ENCODE peak calls at places on chromosomes 7 and 10, in four cellular contexts. N, I, X and R are unnamed samples. For H3K4me1, the result is how much of the 10 kb centered on the place peaks cover.

GRCh38 chr7:39415091-39415820 is 150.9 kb upstream of the YAE1 start:
- DNase-seq in N (no peak), I (no peak), X (no peak), R (no peak)

GRCh38 chr10:97499561-97500296 is 1.0 kb downstream of the UBTD1 start:
- DNase-seq in N (no peak), I (peak), X (peak), R (peak)

GRCh38 chr7:91169819-91170218 is 94.4 kb upstream of the FZD1 start:
- DNase-seq in N (no peak), I (no peak), X (no peak), R (no peak)

GRCh38 chr7:130673066-130673465 is 4.5 kb upstream of the COPG2 start:
- DNase-seq in N (no peak), I (no peak), X (no peak), R (no peak)

GRCh38 chr7:130135208-130136205 is 65.2 kb downstream of the KLHDC10 start:
- DNase-seq in N (peak), I (no peak), X (no peak), R (no peak)

GRCh38 chr7:87810130-87810529 is 66.0 kb downstream of the SLC25A40 start:
- DNase-seq in N (no peak), I (no peak), X (no peak), R (no peak)

GRCh38 chr7:88306590-88307048 is at the start of gene STEAP4:
- DNase-seq in N (no peak), I (peak), X (no peak), R (no peak)

GRCh38 chr10:71648595-71649320 is 70.8 kb downstream of the C10orf105 start:
- DNase-seq in N (peak), I (no peak), X (no peak), R (no peak)

GRCh38 chr7:134462337-134462925 is 3.5 kb upstream of the AKR1B1 start:
- DNase-seq in N (no peak), I (no peak), X (no peak), R (no peak)

GRCh38 chr10:22978287-22978686 is 50.4 kb downstream of the ARMC3 start:
- DNase-seq in N (no peak), I (no peak), X (no peak), R (no peak)

GRCh38 chr7:42350801-42351200 is 113.8 kb upstream of the GLI3 start:
- DNase-seq in N (no peak), I (no peak), X (no peak), R (no peak)

GRCh38 chr10:34666008-34666700 is 148.9 kb downstream of the PARD3 start:
- DNase-seq in N (peak), I (no peak), X (peak), R (no peak)

GRCh38 chr7:29471444-29472138 is 92.0 kb upstream of the PRR15 start:
- DNase-seq in N (no peak), I (no peak), X (no peak), R (no peak)

GRCh38 chr10:4763513-4763912 is 62.5 kb upstream of the AKR1E2 start:
- DNase-seq in N (no peak), I (no peak), X (no peak), R (no peak)

GRCh38 chr7:117951711-117952280 is 78.6 kb upstream of the CTTNBP2 start:
- DNase-seq in N (no peak), I (no peak), X (no peak), R (no peak)

GRCh38 chr10:47312663-47312995 is 9.6 kb upstream of the GDF2 start:
- DNase-seq in N (no peak), I (no peak), X (no peak), R (no peak)

GRCh38 chr7:10802526-10802925 is 171.1 kb upstream of the PHF14 start:
- DNase-seq in N (no peak), I (no peak), X (no peak), R (no peak)

GRCh38 chr10:60711496-60711895 is 66.8 kb upstream of the CDK1 start:
- DNase-seq in N (no peak), I (no peak), X (no peak), R (no peak)

GRCh38 chr7:94696981-94697670 is 41.2 kb upstream of the SGCE start:
- DNase-seq in N (no peak), I (no peak), X (peak), R (peak)

GRCh38 chr7:135919071-135919841 is 57.9 kb downstream of the MTPN start:
- DNase-seq in N (no peak), I (no peak), X (no peak), R (no peak)

DNA sequence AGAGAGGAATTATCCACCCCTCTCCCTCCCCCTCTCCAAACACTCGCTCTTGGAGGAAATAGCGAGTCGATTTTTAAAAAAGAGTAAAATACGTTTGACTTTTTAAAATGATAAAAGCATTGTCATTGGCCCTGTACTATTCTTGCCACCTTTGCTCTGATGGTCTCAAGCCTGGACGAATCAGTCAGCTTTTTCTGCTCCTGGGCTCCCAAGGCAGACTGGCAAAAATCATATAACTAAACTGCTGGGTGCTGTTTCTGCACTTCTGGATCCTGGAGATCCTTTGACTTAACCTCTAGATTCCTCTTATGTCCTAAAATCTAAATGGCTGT is 1.7 kb downstream of the TPST1 start:
- DNase-seq in N (no peak), I (no peak), X (no peak), R (no peak)
- H3K4me1 ChIP-seq in N (under half), I (under half), X (under half), R (under half)

DNA sequence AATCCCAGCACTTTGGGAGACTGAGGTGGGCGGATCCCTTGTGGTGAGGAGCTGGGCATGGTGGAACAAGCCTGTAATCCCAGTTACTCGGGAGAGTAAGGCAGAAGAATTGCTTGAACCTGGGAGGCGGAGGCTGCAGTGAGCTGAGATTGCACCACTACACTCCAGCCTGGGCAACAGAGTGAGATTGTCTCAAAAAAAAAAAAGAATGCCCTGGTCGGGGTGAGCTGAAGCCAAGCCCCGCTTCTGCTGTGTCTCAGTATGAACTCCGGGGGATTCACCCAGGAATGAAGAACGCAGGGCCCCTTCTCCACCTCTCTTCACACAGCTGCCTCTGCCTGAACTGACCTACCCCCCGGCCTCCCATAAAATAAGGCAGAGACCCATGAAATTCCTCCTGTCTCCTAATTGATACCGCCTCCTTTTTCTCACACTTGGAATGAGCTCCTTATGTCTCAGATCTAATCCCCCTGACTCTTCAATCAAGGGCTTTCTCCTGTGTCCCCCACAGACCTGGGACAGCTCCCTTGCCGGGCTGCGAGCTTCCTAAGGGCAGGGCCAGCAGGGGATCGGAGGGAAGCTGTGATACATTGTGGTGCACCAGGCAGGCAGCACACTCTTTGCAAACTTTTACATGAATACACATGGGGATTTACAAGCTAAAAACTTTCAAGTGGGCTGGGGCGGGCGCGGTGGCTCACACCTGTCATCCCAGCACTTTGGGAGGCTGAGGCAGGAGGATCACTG is 911 bp upstream of the ZP3 start:
- DNase-seq in N (no peak), I (peak), X (no peak), R (no peak)
- TF ChIP-seq POLR2A in N (no peak), I (no peak), X (no peak), R (no peak)

GRCh38 chr10:6563720-6564119 is 16.4 kb downstream of the PRKCQ start:
- DNase-seq in N (no peak), I (no peak), X (no peak), R (no peak)

GRCh38 chr10:6564367-6564766 is 15.7 kb downstream of the PRKCQ start:
- DNase-seq in N (no peak), I (no peak), X (no peak), R (no peak)

GRCh38 chr10:6561552-6561951 is 18.5 kb downstream of the PRKCQ start:
- DNase-seq in N (no peak), I (no peak), X (no peak), R (no peak)

GRCh38 chr10:6563075-6563474 is 17.0 kb downstream of the PRKCQ start:
- DNase-seq in N (no peak), I (no peak), X (no peak), R (no peak)

DNA sequence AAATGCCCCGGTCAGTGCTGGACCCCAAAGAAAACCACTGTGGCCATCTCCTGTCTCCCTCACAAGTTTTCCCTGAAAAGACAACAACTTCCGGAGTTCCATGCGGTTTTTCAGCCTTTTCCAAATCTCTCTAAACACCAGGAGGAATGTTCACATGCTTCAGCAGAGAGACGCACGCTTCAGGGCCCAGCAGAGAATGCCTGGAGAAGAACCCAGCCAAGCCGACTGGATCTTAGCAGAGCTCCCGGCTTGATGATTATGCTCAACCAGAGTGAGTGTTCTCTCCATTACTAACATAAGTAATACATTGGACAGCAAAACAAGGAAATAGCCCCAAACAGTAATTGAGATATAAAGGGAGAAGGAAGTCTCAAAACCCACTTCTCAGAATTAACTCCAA is 17.9 kb downstream of the PRKCQ start:
- DNase-seq in N (no peak), I (no peak), X (no peak), R (no peak)
- H3K4me1 ChIP-seq in N (under half), I (under half), X (under half), R (under half)

GRCh38 chr7:96322373-96322695 is 436 bp upstream of the SLC25A13 start:
- DNase-seq in N (no peak), I (no peak), X (no peak), R (no peak)

GRCh38 chr7:96320437-96320836 is 1.5 kb downstream of the SLC25A13 start:
- DNase-seq in N (no peak), I (no peak), X (no peak), R (no peak)

GRCh38 chr7:96321041-96321669 is 743 bp downstream of the SLC25A13 start:
- DNase-seq in N (peak), I (peak), X (peak), R (peak)

GRCh38 chr7:96322847-96323461 is 1.1 kb upstream of the SLC25A13 start:
- DNase-seq in N (no peak), I (no peak), X (no peak), R (no peak)

DNA sequence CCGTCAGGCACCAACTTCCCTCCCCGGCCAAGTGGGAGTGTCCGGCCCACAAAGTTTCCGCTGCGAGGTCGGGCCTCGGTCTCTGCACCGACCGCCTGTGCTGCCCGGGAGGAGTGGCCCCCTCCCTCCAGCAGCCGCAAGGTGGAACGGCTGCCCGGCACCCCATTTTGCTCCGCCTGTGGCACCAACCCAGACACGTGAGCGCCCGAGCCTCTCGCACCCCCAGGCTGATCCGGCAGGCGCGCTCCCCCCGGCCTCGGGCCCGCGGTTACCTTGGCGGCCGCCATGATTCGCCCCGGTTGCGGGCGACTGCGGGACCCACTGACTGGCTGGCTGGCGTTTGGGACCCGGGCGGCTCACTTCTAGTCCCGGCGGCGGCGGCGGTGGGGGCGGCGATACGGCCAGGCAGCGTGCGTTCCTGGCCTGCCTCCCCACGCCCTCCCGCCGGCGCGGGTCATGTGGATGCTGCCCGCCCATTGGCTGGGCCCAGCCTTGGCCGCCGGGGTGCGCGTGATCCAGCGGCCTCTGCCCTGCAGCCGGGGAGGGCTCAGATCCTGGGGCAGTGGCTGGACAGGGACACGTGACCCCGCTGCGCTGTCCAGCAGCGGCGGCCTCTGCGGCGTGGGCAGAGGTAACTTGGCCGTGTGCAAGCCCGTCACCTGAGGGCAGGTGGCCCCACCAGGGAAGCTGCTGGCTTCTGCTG is at the start of gene SLC25A13:
- DNase-seq in N (peak), I (peak), X (peak), R (peak)
- TF ChIP-seq POLR2A in N (peak), I (peak), X (peak), R (peak)